ENCODE peak calls at places on chromosome 3, in seven cellular contexts. S, I, Q, B, P, Y and A are unnamed samples.

GRCh38 chr3:144864646-144865045 is 893.0 kb downstream of the DIPK2A start:
- DNase-seq in I (no peak), P (no peak), S (no peak), Y (no peak), B (no peak), Q (no peak), A (no peak)

GRCh38 chr3:139301183-139301582 is 42.6 kb upstream of the MRPS22 start:
- DNase-seq in B (no peak), S (no peak), I (no peak), Q (no peak), P (no peak), Y (no peak), A (no peak)

GRCh38 chr3:33331414-33331813 is 54.2 kb downstream of the FBXL2 start:
- DNase-seq in S (no peak), Q (no peak), Y (no peak), B (no peak), I (no peak), P (no peak), A (no peak)

GRCh38 chr3:120625199-120625598 is 29.1 kb downstream of the NDUFB4 start:
- DNase-seq in P (no peak), S (no peak), I (no peak), Y (no peak), B (no peak), Q (no peak), A (no peak)

GRCh38 chr3:33392703-33393125 is 47.5 kb downstream of the UBP1 start:
- DNase-seq in P (no peak), Q (no peak), I (no peak), B (no peak), Y (no peak), S (no peak), A (no peak)

GRCh38 chr3:127386490-127386889 is 98.6 kb upstream of the PRR20G start:
- DNase-seq in S (no peak), Q (no peak), P (no peak), I (no peak), B (no peak), Y (no peak), A (no peak)

GRCh38 chr3:72185549-72186484 is 400.9 kb upstream of the PROK2 start:
- DNase-seq in I (no peak), B (no peak), Q (no peak), P (no peak), Y (no peak), S (no peak), A (no peak)

GRCh38 chr3:30704931-30705890 is 98.8 kb downstream of the TGFBR2 start:
- DNase-seq in Q (no peak), Y (no peak), I (no peak), P (no peak), B (no peak), S (no peak), A (no peak)

GRCh38 chr3:148739720-148740119 is 42.0 kb downstream of the AGTR1 start:
- DNase-seq in Y (no peak), Q (no peak), S (no peak), I (no peak), P (no peak), B (no peak), A (no peak)

GRCh38 chr3:45647148-45647619 is 42.0 kb upstream of the SACM1L start:
- DNase-seq in P (no peak), B (no peak), Y (no peak), S (no peak), I (no peak), Q (no peak), A (no peak)

GRCh38 chr3:178198329-178198728 is 337.9 kb upstream of the KCNMB2 start:
- DNase-seq in Q (no peak), P (no peak), S (no peak), I (no peak), B (no peak), Y (no peak), A (no peak)

GRCh38 chr3:73508330-73508954 is 116.3 kb downstream of the PDZRN3 start:
- DNase-seq in S (peak; percentile 54), Y (peak; percentile 51), P (peak; percentile 59), I (no peak), B (no peak), Q (no peak), A (no peak)

GRCh38 chr3:87200059-87200458 is 27.1 kb upstream of the CHMP2B start:
- DNase-seq in Y (no peak), S (no peak), Q (no peak), I (no peak), B (no peak), P (no peak), A (no peak)

GRCh38 chr3:126850370-126851085 is 132.4 kb upstream of the PLXNA1 start:
- DNase-seq in B (no peak), I (peak; percentile 19), S (no peak), Y (no peak), P (no peak), Q (peak; percentile 68), A (no peak)

GRCh38 chr3:144771401-144771870 is 799.8 kb downstream of the DIPK2A start:
- DNase-seq in Y (no peak), B (no peak), S (no peak), I (no peak), Q (no peak), P (no peak), A (no peak)

GRCh38 chr3:14691239-14691638 is 16.3 kb downstream of the C3orf20 start:
- DNase-seq in Q (no peak), S (no peak), I (no peak), B (peak; percentile 74), P (no peak), Y (no peak), A (no peak)

GRCh38 chr3:59499954-59500353 is 450.1 kb upstream of the CFAP20DC start:
- DNase-seq in B (no peak), Q (no peak), I (no peak), S (no peak), P (no peak), Y (no peak), A (no peak)

GRCh38 chr3:114496874-114497273 is 203.0 kb downstream of the TIGIT start:
- DNase-seq in I (no peak), P (no peak), Y (no peak), B (no peak), Q (no peak), S (no peak), A (no peak)

GRCh38 chr3:195246608-195247007 is 24.4 kb downstream of the XXYLT1 start:
- DNase-seq in I (no peak), S (no peak), P (no peak), Q (no peak), B (no peak), Y (no peak), A (peak; percentile 42)

GRCh38 chr3:133983576-133984560 is 45.9 kb downstream of the SLCO2A1 start:
- DNase-seq in I (peak; percentile 48), S (no peak), Q (no peak), Y (no peak), P (no peak), B (no peak), A (no peak)

GRCh38 chr3:79284781-79285180 is 483.0 kb downstream of the ROBO1 start:
- DNase-seq in Q (no peak), Y (no peak), P (no peak), I (no peak), B (no peak), S (no peak), A (no peak)

GRCh38 chr3:25887907-25888306 is 98.0 kb downstream of the OXSM start:
- DNase-seq in I (no peak), Y (no peak), S (no peak), Q (no peak), B (no peak), P (no peak), A (no peak)

DNA sequence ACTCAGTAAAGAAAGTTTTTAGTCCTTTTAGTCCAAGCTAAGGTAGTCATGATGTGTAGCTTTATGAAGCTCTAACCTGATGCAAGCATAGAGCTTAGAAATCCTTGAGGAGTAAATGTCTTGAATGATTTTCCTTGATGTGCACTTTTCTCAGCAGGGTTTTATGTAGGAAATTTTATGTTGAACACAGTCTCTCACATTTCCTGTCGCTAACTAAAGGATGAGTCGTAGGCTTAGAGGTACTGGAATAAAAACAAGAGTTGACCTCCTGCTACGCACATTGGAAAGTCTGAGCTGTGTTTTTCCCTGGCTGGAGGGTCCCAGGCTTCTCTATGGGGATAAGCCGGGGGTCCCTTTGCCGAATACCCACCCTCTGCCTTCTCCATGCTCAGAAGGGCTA is 34.7 kb upstream of the ZPLD1 start:
- DNase-seq in Q (no peak), S (no peak), P (no peak), B (no peak), Y (no peak), I (no peak), A (no peak)
- TF ChIP-seq POLR2AphosphoS5 in Q (no peak), S (no peak), P (no peak), B (no peak), Y (no peak), I (no peak), A (no peak)

DNA sequence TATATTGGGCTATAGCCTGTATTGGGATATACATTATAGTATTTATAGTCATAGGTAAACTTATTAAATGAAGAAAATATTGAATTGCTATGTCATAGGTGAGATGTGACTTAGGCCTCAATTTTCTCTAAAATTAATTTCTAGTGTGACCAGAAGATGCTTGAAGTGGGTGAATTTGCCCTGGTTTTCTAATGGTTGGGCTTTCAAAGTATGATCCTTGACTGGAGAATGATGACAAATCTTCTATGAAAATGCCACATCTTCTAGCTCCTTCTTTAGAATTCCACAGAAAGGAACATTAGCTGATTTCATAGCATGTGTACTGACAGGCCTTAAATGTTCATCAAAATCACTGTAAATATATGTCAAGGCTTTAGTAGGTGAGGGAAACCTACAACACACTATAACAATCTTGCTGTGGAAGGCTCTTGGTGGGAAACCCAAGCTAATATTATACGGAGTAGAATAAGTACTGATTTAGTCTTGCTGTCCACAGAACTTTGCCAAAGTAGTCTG is 8.9 kb downstream of the ABI3BP start:
- DNase-seq in Y (no peak), Q (no peak), P (no peak), I (no peak), B (no peak), S (no peak), A (no peak)
- TF ChIP-seq EP300 in Y (no peak), Q (no peak), P (no peak), I (no peak), B (no peak), S (no peak), A (no peak)

GRCh38 chr3:152121292-152121654 is 147.5 kb upstream of the MBNL1 start:
- DNase-seq in P (no peak), Y (no peak), I (no peak), S (no peak), Q (no peak), B (no peak), A (no peak)
- H3K4me3 ChIP-seq in P (no peak overlapping the region), Y (no peak overlapping the region), I (no peak overlapping the region), S (no peak overlapping the region), Q (no peak overlapping the region), B (no peak overlapping the region), A (no peak overlapping the region)

GRCh38 chr3:54889731-54890130 is 38.1 kb downstream of the LRTM1 start:
- DNase-seq in Y (no peak), S (no peak), P (no peak), I (no peak), B (no peak), Q (no peak), A (no peak)

GRCh38 chr3:54892168-54892567 is 35.7 kb downstream of the LRTM1 start:
- DNase-seq in I (no peak), B (no peak), S (no peak), Q (no peak), P (no peak), Y (no peak), A (no peak)

GRCh38 chr3:54888162-54888561 is 39.7 kb downstream of the LRTM1 start:
- DNase-seq in Q (no peak), I (no peak), Y (no peak), S (no peak), P (no peak), B (no peak), A (no peak)

GRCh38 chr3:54888873-54889272 is 39.0 kb downstream of the LRTM1 start:
- DNase-seq in B (no peak), Y (no peak), Q (no peak), P (no peak), S (no peak), I (no peak), A (no peak)

GRCh38 chr3:54891540-54891897 is 36.3 kb downstream of the LRTM1 start:
- DNase-seq in B (no peak), P (peak; percentile 64), I (peak; percentile 94), Y (peak; percentile 39), S (peak; percentile 81), Q (no peak), A (peak; percentile 90)
- TF ChIP-seq POLR2AphosphoS5 in B (no peak), P (peak; percentile 70), I (no peak), Y (peak; percentile 68), S (peak; percentile 37), Q (no peak), A (peak; percentile 47)